ENCODE peak calls at places on chromosome 6, in five cellular contexts. One of them, this sample, is unnamed. For H3K36me3, the result is how much of the 10 kb centered on the place peaks cover.

GRCh38 chr6:165586706-165587105 is 76.3 kb downstream of the PDE10A start:
- DNase-seq in CD8-positive, alpha-beta T cell: no peak
- DNase-seq in mammary epithelial cell: no peak
- DNase-seq in ovary: no peak
- DNase-seq in endothelial cell of umbilical vein: no peak
- DNase-seq in this sample: no peak

GRCh38 chr6:141788096-141788495 is 344.6 kb upstream of the GJE1 start:
- DNase-seq in CD8-positive, alpha-beta T cell: no peak
- DNase-seq in mammary epithelial cell: no peak
- DNase-seq in ovary: no peak
- DNase-seq in endothelial cell of umbilical vein: no peak
- DNase-seq in this sample: no peak

GRCh38 chr6:31272431-31272830 is 539 bp upstream of the HLA-C start:
- DNase-seq in CD8-positive, alpha-beta T cell: no peak
- DNase-seq in mammary epithelial cell: no peak
- DNase-seq in ovary: no peak
- DNase-seq in endothelial cell of umbilical vein: no peak
- DNase-seq in this sample: no peak

GRCh38 chr6:7292856-7293255 is 20.1 kb downstream of the SSR1 start:
- DNase-seq in CD8-positive, alpha-beta T cell: no peak
- DNase-seq in mammary epithelial cell: no peak
- DNase-seq in ovary: no peak
- DNase-seq in endothelial cell of umbilical vein: no peak
- DNase-seq in this sample: no peak

GRCh38 chr6:89369009-89369408 is 16.5 kb upstream of the UBE2J1 start:
- DNase-seq in CD8-positive, alpha-beta T cell: no peak
- DNase-seq in mammary epithelial cell: peak
- DNase-seq in ovary: peak
- DNase-seq in endothelial cell of umbilical vein: peak
- DNase-seq in this sample: peak

GRCh38 chr6:162613310-162613709 is 114.3 kb downstream of the PRKN start:
- DNase-seq in CD8-positive, alpha-beta T cell: no peak
- DNase-seq in mammary epithelial cell: no peak
- DNase-seq in ovary: no peak
- DNase-seq in endothelial cell of umbilical vein: no peak
- DNase-seq in this sample: no peak

GRCh38 chr6:168095741-168096250 is 16.8 kb upstream of the FRMD1 start:
- DNase-seq in CD8-positive, alpha-beta T cell: no peak
- DNase-seq in mammary epithelial cell: no peak
- DNase-seq in ovary: no peak
- DNase-seq in endothelial cell of umbilical vein: no peak
- DNase-seq in this sample: peak

GRCh38 chr6:152854086-152854795 is 103.6 kb downstream of the VIP start:
- DNase-seq in CD8-positive, alpha-beta T cell: no peak
- DNase-seq in mammary epithelial cell: no peak
- DNase-seq in ovary: no peak
- DNase-seq in endothelial cell of umbilical vein: no peak
- DNase-seq in this sample: no peak

GRCh38 chr6:153564803-153565202 is 433.7 kb upstream of the RGS17 start:
- DNase-seq in CD8-positive, alpha-beta T cell: no peak
- DNase-seq in mammary epithelial cell: no peak
- DNase-seq in ovary: no peak
- DNase-seq in endothelial cell of umbilical vein: no peak
- DNase-seq in this sample: peak

GRCh38 chr6:151089916-151090443 is 149.8 kb upstream of the AKAP12 start:
- DNase-seq in CD8-positive, alpha-beta T cell: no peak
- DNase-seq in mammary epithelial cell: no peak
- DNase-seq in ovary: no peak
- DNase-seq in endothelial cell of umbilical vein: no peak
- DNase-seq in this sample: no peak

GRCh38 chr6:34423254-34423653 is 2.6 kb downstream of the RPS10 start:
- DNase-seq in CD8-positive, alpha-beta T cell: no peak
- DNase-seq in mammary epithelial cell: no peak
- DNase-seq in ovary: no peak
- DNase-seq in endothelial cell of umbilical vein: no peak
- DNase-seq in this sample: no peak

GRCh38 chr6:83431545-83432165 is 804 bp upstream of the ME1 start:
- DNase-seq in CD8-positive, alpha-beta T cell: no peak
- DNase-seq in mammary epithelial cell: peak
- DNase-seq in ovary: no peak
- DNase-seq in endothelial cell of umbilical vein: no peak
- DNase-seq in this sample: no peak

GRCh38 chr6:166310634-166311033 is 2.4 kb upstream of the PRR18 start:
- DNase-seq in CD8-positive, alpha-beta T cell: no peak
- DNase-seq in mammary epithelial cell: no peak
- DNase-seq in ovary: no peak
- DNase-seq in endothelial cell of umbilical vein: no peak
- DNase-seq in this sample: no peak

GRCh38 chr6:28802417-28803336 is 121.1 kb downstream of the TRIM27 start:
- DNase-seq in CD8-positive, alpha-beta T cell: no peak
- DNase-seq in mammary epithelial cell: peak
- DNase-seq in ovary: no peak
- DNase-seq in endothelial cell of umbilical vein: peak
- DNase-seq in this sample: no peak

GRCh38 chr6:53239526-53239925 is 90.9 kb upstream of the GCM1 start:
- DNase-seq in CD8-positive, alpha-beta T cell: no peak
- DNase-seq in mammary epithelial cell: peak
- DNase-seq in ovary: no peak
- DNase-seq in endothelial cell of umbilical vein: no peak
- DNase-seq in this sample: no peak

GRCh38 chr6:63663882-63664281 is 28.3 kb downstream of the PHF3 start:
- DNase-seq in CD8-positive, alpha-beta T cell: no peak
- DNase-seq in mammary epithelial cell: no peak
- DNase-seq in ovary: no peak
- DNase-seq in endothelial cell of umbilical vein: no peak
- DNase-seq in this sample: no peak

GRCh38 chr6:167136376-167136775 is 13.5 kb downstream of the CCR6 start:
- DNase-seq in CD8-positive, alpha-beta T cell: no peak
- DNase-seq in mammary epithelial cell: no peak
- DNase-seq in ovary: no peak
- DNase-seq in endothelial cell of umbilical vein: no peak
- DNase-seq in this sample: no peak

GRCh38 chr6:11989376-11989775 is 22.7 kb upstream of the HIVEP1 start:
- DNase-seq in CD8-positive, alpha-beta T cell: no peak
- DNase-seq in mammary epithelial cell: peak
- DNase-seq in ovary: no peak
- DNase-seq in endothelial cell of umbilical vein: no peak
- DNase-seq in this sample: no peak

GRCh38 chr6:136244061-136244616 is 6.0 kb downstream of the MTFR2 start:
- DNase-seq in CD8-positive, alpha-beta T cell: no peak
- DNase-seq in mammary epithelial cell: no peak
- DNase-seq in ovary: no peak
- DNase-seq in endothelial cell of umbilical vein: no peak
- DNase-seq in this sample: no peak

GRCh38 chr6:26342106-26342999 is 22.6 kb upstream of the BTN3A2 start:
- DNase-seq in CD8-positive, alpha-beta T cell: no peak
- DNase-seq in mammary epithelial cell: no peak
- DNase-seq in ovary: no peak
- DNase-seq in endothelial cell of umbilical vein: no peak
- DNase-seq in this sample: no peak

DNA sequence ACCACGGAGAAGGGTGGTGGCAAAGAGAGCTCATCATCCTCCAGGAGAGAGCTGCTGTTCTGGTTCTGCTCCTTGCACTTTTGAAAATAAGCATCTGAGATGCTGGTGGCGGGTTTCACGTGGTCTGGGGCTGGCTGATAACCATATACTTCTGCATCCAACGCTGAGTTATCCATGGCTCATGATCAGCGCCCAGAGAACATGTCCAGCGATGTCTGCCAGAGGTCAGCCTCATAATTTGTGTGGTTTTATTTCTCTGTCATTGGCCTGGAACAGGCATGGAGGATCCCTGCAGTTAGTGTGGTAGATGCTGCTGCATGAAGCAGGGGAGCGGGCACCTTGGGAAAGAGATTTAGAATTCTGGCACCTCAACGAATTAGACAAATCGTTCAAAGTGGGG is 157.4 kb downstream of the SOD2 start:
- DNase-seq in CD8-positive, alpha-beta T cell: no peak
- DNase-seq in mammary epithelial cell: no peak
- DNase-seq in ovary: no peak
- DNase-seq in endothelial cell of umbilical vein: no peak
- DNase-seq in this sample: no peak
- H3K4me3 ChIP-seq in CD8-positive, alpha-beta T cell: no peak
- H3K4me3 ChIP-seq in mammary epithelial cell: no peak
- H3K4me3 ChIP-seq in ovary: no peak
- H3K4me3 ChIP-seq in endothelial cell of umbilical vein: no peak
- H3K4me3 ChIP-seq in this sample: no peak

GRCh38 chr6:157087974-157088373 is 235.3 kb downstream of the TMEM242 start:
- DNase-seq in CD8-positive, alpha-beta T cell: no peak
- DNase-seq in mammary epithelial cell: no peak
- DNase-seq in ovary: no peak
- DNase-seq in endothelial cell of umbilical vein: peak
- DNase-seq in this sample: no peak

GRCh38 chr6:157089851-157090250 is 233.5 kb downstream of the TMEM242 start:
- DNase-seq in CD8-positive, alpha-beta T cell: no peak
- DNase-seq in mammary epithelial cell: no peak
- DNase-seq in ovary: no peak
- DNase-seq in endothelial cell of umbilical vein: no peak
- DNase-seq in this sample: no peak

GRCh38 chr6:157088841-157089240 is 234.5 kb downstream of the TMEM242 start:
- DNase-seq in CD8-positive, alpha-beta T cell: no peak
- DNase-seq in mammary epithelial cell: no peak
- DNase-seq in ovary: no peak
- DNase-seq in endothelial cell of umbilical vein: peak
- DNase-seq in this sample: no peak

GRCh38 chr6:157089258-157089657 is 234.1 kb downstream of the TMEM242 start:
- DNase-seq in CD8-positive, alpha-beta T cell: no peak
- DNase-seq in mammary epithelial cell: no peak
- DNase-seq in ovary: no peak
- DNase-seq in endothelial cell of umbilical vein: no peak
- DNase-seq in this sample: no peak

DNA sequence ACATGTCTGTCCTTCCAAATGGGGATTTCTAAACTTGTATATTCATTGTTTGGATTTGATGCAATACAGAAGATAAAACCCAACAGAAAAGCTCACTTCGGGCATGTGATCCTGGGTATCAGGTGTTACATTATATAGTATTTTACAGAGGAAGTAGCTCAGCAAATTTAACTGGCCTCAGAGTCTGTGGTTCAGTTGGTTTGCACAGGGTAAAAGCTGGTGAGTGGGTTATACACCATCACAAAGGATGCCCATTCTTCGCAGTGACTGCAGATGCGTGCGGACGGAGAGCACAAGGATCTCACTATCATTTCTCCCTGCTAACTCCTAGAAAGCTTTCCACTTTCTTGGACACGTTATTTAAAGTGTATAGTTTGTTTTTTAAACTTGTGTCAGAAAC is 236.7 kb downstream of the TMEM242 start:
- DNase-seq in CD8-positive, alpha-beta T cell: no peak
- DNase-seq in mammary epithelial cell: no peak
- DNase-seq in ovary: no peak
- DNase-seq in endothelial cell of umbilical vein: no peak
- DNase-seq in this sample: no peak
- H3K36me3 ChIP-seq in CD8-positive, alpha-beta T cell: under half
- H3K36me3 ChIP-seq in mammary epithelial cell: under half
- H3K36me3 ChIP-seq in ovary: under half
- H3K36me3 ChIP-seq in endothelial cell of umbilical vein: under half
- H3K36me3 ChIP-seq in this sample: under half

GRCh38 chr6:124056884-124057283 is 253.2 kb downstream of the NKAIN2 start:
- DNase-seq in CD8-positive, alpha-beta T cell: no peak
- DNase-seq in mammary epithelial cell: no peak
- DNase-seq in ovary: no peak
- DNase-seq in endothelial cell of umbilical vein: no peak
- DNase-seq in this sample: no peak
- H3K4me3 ChIP-seq in CD8-positive, alpha-beta T cell: no peak
- H3K4me3 ChIP-seq in mammary epithelial cell: no peak
- H3K4me3 ChIP-seq in ovary: no peak
- H3K4me3 ChIP-seq in endothelial cell of umbilical vein: no peak
- H3K4me3 ChIP-seq in this sample: no peak

GRCh38 chr6:20028562-20028961 is 183.7 kb downstream of the MBOAT1 start:
- DNase-seq in CD8-positive, alpha-beta T cell: no peak
- DNase-seq in mammary epithelial cell: no peak
- DNase-seq in ovary: no peak
- DNase-seq in endothelial cell of umbilical vein: no peak
- DNase-seq in this sample: no peak

GRCh38 chr6:20029979-20030378 is 182.3 kb downstream of the MBOAT1 start:
- DNase-seq in CD8-positive, alpha-beta T cell: no peak
- DNase-seq in mammary epithelial cell: no peak
- DNase-seq in ovary: no peak
- DNase-seq in endothelial cell of umbilical vein: no peak
- DNase-seq in this sample: no peak

GRCh38 chr6:20024979-20025378 is 187.3 kb downstream of the MBOAT1 start:
- DNase-seq in CD8-positive, alpha-beta T cell: no peak
- DNase-seq in mammary epithelial cell: no peak
- DNase-seq in ovary: no peak
- DNase-seq in endothelial cell of umbilical vein: no peak
- DNase-seq in this sample: no peak

GRCh38 chr6:20025681-20026080 is 186.6 kb downstream of the MBOAT1 start:
- DNase-seq in CD8-positive, alpha-beta T cell: no peak
- DNase-seq in mammary epithelial cell: no peak
- DNase-seq in ovary: no peak
- DNase-seq in endothelial cell of umbilical vein: no peak
- DNase-seq in this sample: no peak

GRCh38 chr6:20028143-20028542 is 184.1 kb downstream of the MBOAT1 start:
- DNase-seq in CD8-positive, alpha-beta T cell: no peak
- DNase-seq in mammary epithelial cell: no peak
- DNase-seq in ovary: no peak
- DNase-seq in endothelial cell of umbilical vein: no peak
- DNase-seq in this sample: no peak
- H3K36me3 ChIP-seq in CD8-positive, alpha-beta T cell: under half
- H3K36me3 ChIP-seq in mammary epithelial cell: under half
- H3K36me3 ChIP-seq in ovary: under half
- H3K36me3 ChIP-seq in endothelial cell of umbilical vein: under half
- H3K36me3 ChIP-seq in this sample: under half

DNA sequence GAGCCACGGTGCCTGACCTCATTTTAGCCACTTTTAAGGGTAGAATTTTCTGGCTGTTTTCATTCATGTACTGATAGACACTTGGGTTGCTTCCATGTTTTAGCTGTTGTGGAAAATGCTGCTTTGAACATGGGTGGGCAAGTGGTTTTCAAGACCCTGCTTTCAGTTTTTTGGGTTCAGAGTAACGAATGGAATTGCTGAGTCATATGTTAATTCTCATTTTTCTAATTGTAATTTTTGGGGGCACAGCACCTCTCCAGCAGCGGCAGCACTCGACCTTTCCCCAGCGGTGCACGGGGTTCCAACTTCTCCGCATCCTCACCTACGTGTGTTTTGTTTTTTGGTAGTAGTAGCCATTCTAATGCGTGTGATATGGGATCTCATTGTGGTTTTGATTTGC is 5.4 kb downstream of the NQO2 start:
- DNase-seq in CD8-positive, alpha-beta T cell: no peak
- DNase-seq in mammary epithelial cell: no peak
- DNase-seq in ovary: no peak
- DNase-seq in endothelial cell of umbilical vein: no peak
- DNase-seq in this sample: no peak
- H3K4me3 ChIP-seq in CD8-positive, alpha-beta T cell: no peak
- H3K4me3 ChIP-seq in mammary epithelial cell: no peak
- H3K4me3 ChIP-seq in ovary: no peak
- H3K4me3 ChIP-seq in endothelial cell of umbilical vein: no peak
- H3K4me3 ChIP-seq in this sample: no peak

DNA sequence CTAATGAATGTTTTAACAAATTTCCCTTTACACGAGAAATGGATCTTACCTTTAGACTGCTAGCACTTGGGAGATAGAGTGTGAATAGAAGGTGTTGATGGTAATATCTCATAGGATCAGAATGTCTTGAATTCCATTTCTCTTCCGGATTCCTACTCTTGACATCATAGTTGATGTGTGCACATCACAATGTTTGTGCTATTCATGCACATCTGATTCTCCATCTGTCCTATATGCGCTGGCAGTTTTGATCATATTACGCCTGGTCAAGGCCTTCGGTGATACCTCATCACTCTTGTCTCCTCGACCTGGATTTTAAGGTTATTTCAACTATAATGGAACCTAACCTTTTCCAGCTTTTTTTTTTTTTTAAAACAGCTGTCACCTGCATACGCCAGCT is 16.8 kb upstream of the ACAT2 start:
- DNase-seq in CD8-positive, alpha-beta T cell: no peak
- DNase-seq in mammary epithelial cell: no peak
- DNase-seq in ovary: no peak
- DNase-seq in endothelial cell of umbilical vein: no peak
- DNase-seq in this sample: no peak
- H3K36me3 ChIP-seq in CD8-positive, alpha-beta T cell: half or more
- H3K36me3 ChIP-seq in mammary epithelial cell: half or more
- H3K36me3 ChIP-seq in ovary: under half
- H3K36me3 ChIP-seq in endothelial cell of umbilical vein: under half
- H3K36me3 ChIP-seq in this sample: under half

This sample was measured in aorta.